ENCODE peak calls at places on chromosome 14, in six cellular contexts. M is stimulated activated CD4-positive, alpha-beta T cell treated with anti-CD3 and anti-CD28 coated beads, Interleukin-12 subunit alpha, Interleukin-12 subunit beta, amount 100 ng/mL, for 4 hours; J is activated CD4-positive, alpha-beta T cell treated with anti-CD3 and anti-CD28 coated beads, Interleukin-2, amount 50 U/mL, for 48 hours; R is adrenal gland; Z is type B pancreatic cell; V is OCI-LY7. Y is an unnamed sample.

GRCh38 chr14:59439256-59440015 is 25.7 kb downstream of the GPR135 start:
- DNase-seq in M (no peak), Z (no peak), V (no peak), J (no peak), R (no peak), Y (no peak)

GRCh38 chr14:105074601-105075053 is 9.4 kb upstream of the GPR132 start:
- DNase-seq in Z (peak), R (no peak), M (no peak), J (no peak), V (no peak), Y (no peak)

GRCh38 chr14:90784621-90785270 is 31.5 kb downstream of the TTC7B start:
- DNase-seq in M (no peak), J (no peak), V (no peak), Z (no peak), R (no peak), Y (no peak)

GRCh38 chr14:29652586-29652985 is 275.1 kb downstream of the PRKD1 start:
- DNase-seq in V (no peak), J (no peak), M (no peak), Z (no peak), R (no peak), Y (no peak)

GRCh38 chr14:77145975-77146740 is 4.6 kb upstream of the ZDHHC22 start:
- DNase-seq in J (no peak), V (no peak), M (no peak), Z (no peak), R (no peak), Y (no peak)

GRCh38 chr14:34035177-34035933 is 84.5 kb upstream of the EGLN3 start:
- DNase-seq in M (no peak), V (no peak), Z (no peak), J (no peak), R (no peak), Y (no peak)

GRCh38 chr14:54572316-54572715 is 5.4 kb downstream of the SAMD4A start:
- DNase-seq in M (no peak), R (no peak), V (peak), J (no peak), Z (no peak), Y (no peak)

GRCh38 chr14:69484444-69485113 is at the start of gene PLEKHD1:
- DNase-seq in M (no peak), Z (no peak), J (no peak), V (no peak), R (no peak), Y (no peak)

GRCh38 chr14:96225745-96226151 is 21.1 kb downstream of the BDKRB2 start:
- DNase-seq in Z (no peak), M (no peak), J (no peak), R (no peak), V (no peak), Y (no peak)

GRCh38 chr14:101495827-101496778 is 65.2 kb upstream of the DIO3 start:
- DNase-seq in M (no peak), R (no peak), V (no peak), J (no peak), Z (no peak), Y (no peak)

Y was measured in pulmonary artery endothelial cell.